ENCODE peak calls at places on chromosomes 2 and 18, in four cellular contexts. One of them, this sample, is unnamed.
A peak's percentile ranks its signal among the peaks of the same experiment; 100 is the strongest.

GRCh38 chr18:31657823-31658669 is 26.3 kb downstream of the B4GALT6 start:
- DNase-seq in NCI-H1930: peak; percentile 12
- DNase-seq in kidney glomerular epithelial cell: no peak
- DNase-seq in activated naive CD8-positive, alpha-beta T cell treated with anti-CD3 and anti-CD28 coated beads, Interleukin-2, amount 10 ng/mL, durations not matched to agents 7 days and 5 days: no peak
- DNase-seq in this sample: peak; percentile 3

GRCh38 chr2:24492283-24493272 is 1.5 kb downstream of the NCOA1 start:
- DNase-seq in NCI-H1930: no peak
- DNase-seq in activated naive CD8-positive, alpha-beta T cell treated with anti-CD3 and anti-CD28 coated beads, Interleukin-2, amount 10 ng/mL, durations not matched to agents 7 days and 5 days: no peak
- DNase-seq in kidney glomerular epithelial cell: no peak
- DNase-seq in this sample: peak; percentile 3

GRCh38 chr2:2165135-2165534 is 165.9 kb downstream of the MYT1L start:
- DNase-seq in kidney glomerular epithelial cell: no peak
- DNase-seq in NCI-H1930: no peak
- DNase-seq in activated naive CD8-positive, alpha-beta T cell treated with anti-CD3 and anti-CD28 coated beads, Interleukin-2, amount 10 ng/mL, durations not matched to agents 7 days and 5 days: no peak
- DNase-seq in this sample: no peak

GRCh38 chr2:24124003-24124585 is 825 bp downstream of the FAM228B start:
- DNase-seq in NCI-H1930: no peak
- DNase-seq in activated naive CD8-positive, alpha-beta T cell treated with anti-CD3 and anti-CD28 coated beads, Interleukin-2, amount 10 ng/mL, durations not matched to agents 7 days and 5 days: no peak
- DNase-seq in kidney glomerular epithelial cell: peak; percentile 11
- DNase-seq in this sample: no peak

GRCh38 chr2:132757002-132757598 is 87.1 kb upstream of the LYPD1 start:
- DNase-seq in activated naive CD8-positive, alpha-beta T cell treated with anti-CD3 and anti-CD28 coated beads, Interleukin-2, amount 10 ng/mL, durations not matched to agents 7 days and 5 days: no peak
- DNase-seq in NCI-H1930: no peak
- DNase-seq in kidney glomerular epithelial cell: peak; percentile 5
- DNase-seq in this sample: no peak

GRCh38 chr2:177262137-177262536 is 2.4 kb downstream of the NFE2L2 start:
- DNase-seq in kidney glomerular epithelial cell: no peak
- DNase-seq in NCI-H1930: no peak
- DNase-seq in activated naive CD8-positive, alpha-beta T cell treated with anti-CD3 and anti-CD28 coated beads, Interleukin-2, amount 10 ng/mL, durations not matched to agents 7 days and 5 days: no peak
- DNase-seq in this sample: no peak

GRCh38 chr2:168632733-168633132 is 169.7 kb upstream of the NOSTRIN start:
- DNase-seq in NCI-H1930: no peak
- DNase-seq in kidney glomerular epithelial cell: peak; percentile 26
- DNase-seq in activated naive CD8-positive, alpha-beta T cell treated with anti-CD3 and anti-CD28 coated beads, Interleukin-2, amount 10 ng/mL, durations not matched to agents 7 days and 5 days: no peak
- DNase-seq in this sample: no peak

GRCh38 chr18:47246027-47246971 is 5.2 kb downstream of the SKOR2 start:
- DNase-seq in NCI-H1930: no peak
- DNase-seq in activated naive CD8-positive, alpha-beta T cell treated with anti-CD3 and anti-CD28 coated beads, Interleukin-2, amount 10 ng/mL, durations not matched to agents 7 days and 5 days: no peak
- DNase-seq in kidney glomerular epithelial cell: no peak
- DNase-seq in this sample: no peak

GRCh38 chr18:48230459-48231113 is 178.6 kb downstream of the ZBTB7C start:
- DNase-seq in kidney glomerular epithelial cell: peak; percentile 26
- DNase-seq in activated naive CD8-positive, alpha-beta T cell treated with anti-CD3 and anti-CD28 coated beads, Interleukin-2, amount 10 ng/mL, durations not matched to agents 7 days and 5 days: no peak
- DNase-seq in NCI-H1930: peak; percentile 59
- DNase-seq in this sample: peak; percentile 79

GRCh38 chr2:88307817-88308216 is 137.7 kb downstream of the THNSL2 start:
- DNase-seq in kidney glomerular epithelial cell: peak; percentile 12
- DNase-seq in activated naive CD8-positive, alpha-beta T cell treated with anti-CD3 and anti-CD28 coated beads, Interleukin-2, amount 10 ng/mL, durations not matched to agents 7 days and 5 days: no peak
- DNase-seq in NCI-H1930: no peak
- DNase-seq in this sample: no peak

This sample was measured in NCI-H2107.